ENCODE peak calls at places on chromosomes 2 and 18, in eight cellular contexts. I is frontal cortex, R is Caki2, J is NCI-H2171, T is DMS153, M is mucosa of gallbladder, C is LoVo, N is HFFc6. B is an unnamed sample.

GRCh38 chr2:197576631-197577030 is 60.8 kb downstream of the MOB4 start:
- DNase-seq in N (peak), J (no peak), R (no peak), I (no peak), T (no peak), C (no peak), M (no peak), B (no peak)

GRCh38 chr2:113827426-113827825 is 62.5 kb upstream of the ACTR3 start:
- DNase-seq in T (no peak), N (no peak), J (no peak), C (no peak), R (no peak), M (no peak), I (no peak), B (no peak)

GRCh38 chr2:224691563-224691962 is 24.6 kb downstream of the CCDC195 start:
- DNase-seq in R (no peak), I (no peak), M (no peak), C (peak), N (no peak), J (no peak), T (no peak), B (no peak)

GRCh38 chr2:29189052-29189451 is 73.8 kb downstream of the CLIP4 start:
- DNase-seq in C (no peak), R (no peak), J (no peak), M (no peak), T (no peak), N (no peak), I (no peak), B (no peak)

GRCh38 chr2:234212534-234212933 is 162.0 kb downstream of the SPP2 start:
- DNase-seq in J (no peak), I (no peak), C (no peak), M (no peak), T (no peak), R (no peak), N (no peak), B (no peak)

GRCh38 chr2:10332402-10333246 is 29.9 kb downstream of the HPCAL1 start:
- DNase-seq in J (no peak), C (no peak), N (no peak), M (no peak), T (no peak), I (no peak), R (peak), B (no peak)

GRCh38 chr2:111202266-111203040 is 81.7 kb downstream of the BCL2L11 start:
- DNase-seq in N (peak), J (no peak), T (no peak), I (no peak), C (no peak), M (no peak), R (peak), B (no peak)

GRCh38 chr2:98396745-98397355 is 47.8 kb upstream of the INPP4A start:
- DNase-seq in I (no peak), N (no peak), C (no peak), R (no peak), T (no peak), J (no peak), M (no peak), B (no peak)

GRCh38 chr2:636649-637405 is 40.4 kb downstream of the TMEM18 start:
- DNase-seq in M (peak), N (peak), I (peak), R (peak), C (peak), T (no peak), J (peak), B (no peak)

GRCh38 chr2:140893685-140894084 is 1237.1 kb downstream of the LRP1B start:
- DNase-seq in M (no peak), I (no peak), T (no peak), R (no peak), J (no peak), N (no peak), C (no peak), B (no peak)

GRCh38 chr2:237217995-237218621 is 132.4 kb downstream of the COPS8 start:
- DNase-seq in R (no peak), N (no peak), C (no peak), T (no peak), M (no peak), J (no peak), I (no peak), B (no peak)

GRCh38 chr2:131040661-131041401 is 52.4 kb downstream of the FAM168B start:
- DNase-seq in C (no peak), N (no peak), R (no peak), T (no peak), J (no peak), M (no peak), I (no peak), B (no peak)

GRCh38 chr2:100470898-100471514 is 724 bp downstream of the NMS start:
- DNase-seq in T (no peak), M (peak), C (no peak), R (no peak), I (no peak), N (no peak), J (no peak), B (no peak)

GRCh38 chr18:63138469-63139340 is 180.9 kb downstream of the BCL2 start:
- DNase-seq in C (no peak), I (no peak), R (no peak), M (no peak), N (no peak), J (peak), T (no peak), B (no peak)

GRCh38 chr2:151289972-151290335 is 486 bp upstream of the NMI start:
- DNase-seq in J (no peak), M (no peak), T (no peak), I (peak), C (no peak), R (no peak), N (peak), B (no peak)

GRCh38 chr2:240569523-240569997 is 1.3 kb downstream of the RNPEPL1 start:
- DNase-seq in I (no peak), C (no peak), N (no peak), M (no peak), J (no peak), T (no peak), R (no peak), B (no peak)

GRCh38 chr2:10844083-10844482 is 31.5 kb upstream of the PDIA6 start:
- DNase-seq in I (no peak), M (peak), J (no peak), C (peak), N (peak), T (no peak), R (peak), B (peak)

GRCh38 chr2:36403675-36404230 is 48.2 kb downstream of the CRIM1 start:
- DNase-seq in T (peak), N (peak), R (peak), J (no peak), C (peak), I (no peak), M (no peak), B (no peak)

GRCh38 chr2:224908820-224909219 is 133.4 kb downstream of the DOCK10 start:
- DNase-seq in C (no peak), R (no peak), N (no peak), I (no peak), J (no peak), M (no peak), T (no peak), B (no peak)

GRCh38 chr2:239202343-239202742 is 198.5 kb downstream of the HDAC4 start:
- DNase-seq in T (no peak), J (no peak), M (no peak), N (no peak), I (no peak), R (no peak), C (no peak), B (peak)

GRCh38 chr18:27712066-27712465 is 464.9 kb downstream of the CDH2 start:
- DNase-seq in T (peak), J (no peak), N (no peak), I (no peak), M (no peak), C (no peak), R (no peak), B (no peak)

GRCh38 chr2:238702691-238703415 is 145.0 kb upstream of the TWIST2 start:
- DNase-seq in J (no peak), R (no peak), M (no peak), C (no peak), N (no peak), T (no peak), I (no peak), B (no peak)

GRCh38 chr18:59681521-59682004 is 15.7 kb downstream of the CCBE1 start:
- DNase-seq in I (no peak), N (no peak), J (peak), C (no peak), T (no peak), R (no peak), M (no peak), B (no peak)

GRCh38 chr18:62399781-62400308 is 74.7 kb downstream of the TNFRSF11A start:
- DNase-seq in M (no peak), R (no peak), I (no peak), N (no peak), C (peak), J (no peak), T (peak), B (peak)

GRCh38 chr18:49849331-49850217 is 36.2 kb upstream of the ACAA2 start:
- DNase-seq in C (peak), T (peak), J (peak), M (peak), I (peak), N (peak), R (peak), B (peak)

GRCh38 chr2:126889501-126890135 is 9.1 kb upstream of the TEX51 start:
- DNase-seq in T (no peak), N (no peak), R (no peak), I (no peak), J (peak), M (no peak), C (no peak), B (no peak)

B was measured in left colon.